ENCODE peak calls at places on chromosomes 12 and 14, in eight cellular contexts. F is 8988T; H is stomach; D is WERI-Rb-1; X is GM23248; Y is activated naive CD4-positive, alpha-beta T cell treated with anti-CD3 and anti-CD28 coated beads for 36 hours; T is CMK; W is amniotic stem cell. B is an unnamed sample.

GRCh38 chr12:10069099-10069498 is 29.7 kb downstream of the CLEC1A start:
- DNase-seq in F (no peak), H (no peak), D (no peak), X (peak; percentile 86), Y (no peak), T (no peak), W (no peak), B (no peak)

GRCh38 chr14:64770751-64771150 is 66.5 kb downstream of the PLEKHG3 start:
- DNase-seq in F (no peak), H (no peak), D (no peak), X (no peak), Y (no peak), T (no peak), W (no peak), B (no peak)

GRCh38 chr12:42056130-42056529 is 88.5 kb downstream of the GXYLT1 start:
- DNase-seq in F (no peak), H (no peak), D (no peak), X (no peak), Y (no peak), T (no peak), W (no peak), B (no peak)

GRCh38 chr12:2287589-2287988 is 234.8 kb downstream of the CACNA1C start:
- DNase-seq in F (no peak), H (no peak), D (no peak), X (peak; percentile 50), Y (no peak), T (no peak), W (no peak), B (no peak)

GRCh38 chr14:39228044-39228443 is 5.7 kb upstream of the MIA2 start:
- DNase-seq in F (no peak), H (no peak), D (no peak), X (no peak), Y (no peak), T (no peak), W (no peak), B (no peak)

GRCh38 chr12:84740602-84741001 is 172.0 kb downstream of the SLC6A15 start:
- DNase-seq in F (no peak), H (no peak), D (no peak), X (no peak), Y (no peak), T (no peak), W (no peak), B (no peak)

GRCh38 chr12:91574391-91574790 is 391.8 kb upstream of the DCN start:
- DNase-seq in F (no peak), H (no peak), D (no peak), X (peak; percentile 40), Y (no peak), T (no peak), W (no peak), B (no peak)

GRCh38 chr14:60506462-60506984 is 2.4 kb upstream of the SIX6 start:
- DNase-seq in F (no peak), H (no peak), D (no peak), X (no peak), Y (no peak), T (no peak), W (no peak), B (peak; percentile 49)

GRCh38 chr14:104081951-104082464 is 3.5 kb upstream of the ASPG start:
- DNase-seq in F (no peak), H (no peak), D (no peak), X (no peak), Y (no peak), T (no peak), W (no peak), B (no peak)

GRCh38 chr12:129877383-129877782 is 26.4 kb downstream of the TMEM132D start:
- DNase-seq in F (no peak), H (no peak), D (peak; percentile 23), X (no peak), Y (no peak), T (no peak), W (no peak), B (no peak)

GRCh38 chr14:102591944-102592772 is at the start of gene RCOR1:
- DNase-seq in F (peak; percentile 96), H (peak; percentile 98), D (peak; percentile 98), X (peak; percentile 99), Y (peak; percentile 98), T (peak; percentile 95), W (peak; percentile 94), B (peak; percentile 98)

GRCh38 chr12:53427905-53428594 is 4.4 kb downstream of the AMHR2 start:
- DNase-seq in F (peak; percentile 69), H (no peak), D (no peak), X (peak; percentile 98), Y (peak; percentile 63), T (no peak), W (peak; percentile 77), B (no peak)

GRCh38 chr12:45504606-45505005 is 224.9 kb upstream of the ARID2 start:
- DNase-seq in F (no peak), H (no peak), D (no peak), X (no peak), Y (no peak), T (no peak), W (no peak), B (no peak)

B was measured in H9.